ENCODE peak calls at places on chromosomes 4 and X, in seven cellular contexts. Y is tibial artery; C is CD8-positive, alpha-beta memory T cell; E is endothelial cell of umbilical vein; X is stimulated activated CD8-positive, alpha-beta memory T cell treated with anti-CD3 and anti-CD28 coated beads, Interleukin-15, amount 100 ng/mL, for 24 hours; L is OCI-M1; F is stimulated activated CD4-positive, alpha-beta T cell treated with anti-CD3 and anti-CD28 coated beads, Interleukin-12 subunit alpha, Interleukin-12 subunit beta, amount 100 ng/mL, for 24 hours. M is an unnamed sample.

GRCh38 chr4:36551697-36552214 is 270.3 kb downstream of the DTHD1 start:
- DNase-seq in F (no peak), E (no peak), X (no peak), L (no peak), C (peak), Y (no peak), M (no peak)

GRCh38 chr4:159308571-159309340 is 205.9 kb downstream of the RAPGEF2 start:
- DNase-seq in C (no peak), E (peak), X (no peak), L (no peak), Y (no peak), F (no peak), M (no peak)

GRCh38 chr4:107006218-107006617 is 29.9 kb downstream of the DKK2 start:
- DNase-seq in Y (no peak), E (no peak), C (no peak), X (no peak), F (no peak), L (no peak), M (no peak)

GRCh38 chr4:8381814-8382581 is 58.5 kb downstream of the ACOX3 start:
- DNase-seq in Y (no peak), E (no peak), C (no peak), F (no peak), X (no peak), L (no peak), M (no peak)

GRCh38 chr4:4759883-4760282 is 99.6 kb upstream of the MSX1 start:
- DNase-seq in L (no peak), E (no peak), F (no peak), C (no peak), Y (no peak), X (no peak), M (no peak)

GRCh38 chr4:159540501-159540900 is 437.6 kb downstream of the RAPGEF2 start:
- DNase-seq in L (no peak), Y (no peak), F (no peak), C (no peak), E (no peak), X (no peak), M (peak)

GRCh38 chr4:15695240-15695699 is 7.6 kb upstream of the BST1 start:
- DNase-seq in C (no peak), X (no peak), F (no peak), E (peak), Y (no peak), L (no peak), M (no peak)

GRCh38 chr4:153950100-153950979 is 161.5 kb upstream of the SFRP2 start:
- DNase-seq in L (peak), Y (no peak), C (peak), X (no peak), E (no peak), F (no peak), M (no peak)

GRCh38 chrX:134622813-134623185 is 35.5 kb downstream of the PLAC1 start:
- DNase-seq in L (no peak), Y (no peak), C (no peak), E (no peak), F (no peak), X (no peak), M (no peak)

GRCh38 chrX:68196939-68197791 is 236.1 kb downstream of the OPHN1 start:
- DNase-seq in Y (no peak), X (no peak), L (peak), E (peak), F (peak), C (peak), M (no peak)

GRCh38 chrX:3545901-3546300 is 167.5 kb downstream of the PRKX start:
- DNase-seq in Y (no peak), F (no peak), C (no peak), L (no peak), X (no peak), E (no peak), M (no peak)

GRCh38 chrX:152912121-152912520 is 14.3 kb downstream of the ZNF185 start:
- DNase-seq in E (no peak), C (no peak), F (no peak), L (peak), X (no peak), Y (no peak), M (no peak)

GRCh38 chrX:2423293-2423692 is 77.5 kb downstream of the DHRSX start:
- DNase-seq in L (no peak), C (no peak), Y (no peak), X (no peak), E (no peak), F (no peak), M (no peak)

GRCh38 chr4:75630174-75630931 is at the start of gene CDKL2:
- DNase-seq in E (peak), L (no peak), F (peak), C (peak), Y (peak), X (peak), M (peak)

GRCh38 chr4:7303561-7303960 is 111.2 kb downstream of the SORCS2 start:
- DNase-seq in X (no peak), F (no peak), Y (no peak), L (no peak), C (no peak), E (no peak), M (no peak)

GRCh38 chrX:37796805-37797204 is 16.9 kb downstream of the CYBB start:
- DNase-seq in C (no peak), E (no peak), F (no peak), X (no peak), L (peak), Y (peak), M (no peak)

GRCh38 chr4:128483816-128484215 is 196.2 kb upstream of the PGRMC2 start:
- DNase-seq in X (no peak), Y (no peak), E (peak), F (no peak), L (no peak), C (no peak), M (no peak)

GRCh38 chrX:115900425-115900824 is 270.1 kb upstream of the AGTR2 start:
- DNase-seq in X (no peak), Y (no peak), C (no peak), E (no peak), L (no peak), F (no peak), M (no peak)

GRCh38 chr4:90486346-90486745 is 359.2 kb downstream of the CCSER1 start:
- DNase-seq in Y (no peak), C (no peak), F (no peak), L (no peak), E (no peak), X (no peak), M (no peak)

GRCh38 chr4:100557306-100557705 is 39.5 kb upstream of the EMCN start:
- DNase-seq in E (no peak), C (no peak), Y (no peak), F (no peak), L (no peak), X (no peak), M (no peak)

GRCh38 chrX:34555481-34555880 is 101.6 kb downstream of the TMEM47 start:
- DNase-seq in X (no peak), C (no peak), Y (no peak), L (no peak), E (no peak), F (no peak), M (no peak)

GRCh38 chr4:156290811-156291210 is 337.1 kb upstream of the CTSO start:
- DNase-seq in E (no peak), Y (no peak), C (no peak), F (no peak), X (no peak), L (no peak), M (no peak)

GRCh38 chr4:52051213-52051614 is at the start of gene SPATA18:
- DNase-seq in C (no peak), L (no peak), E (no peak), X (no peak), Y (no peak), F (no peak), M (peak)

GRCh38 chr4:112119358-112119783 is 25.9 kb upstream of the FAM241A start:
- DNase-seq in Y (no peak), L (no peak), X (no peak), C (no peak), E (no peak), F (no peak), M (no peak)

GRCh38 chrX:153763989-153764755 is at the start of gene PLXNB3:
- DNase-seq in C (peak), E (peak), X (peak), L (peak), Y (peak), F (peak), M (peak)

GRCh38 chr4:74671074-74671698 is 123.1 kb downstream of the BTC start:
- DNase-seq in C (peak), Y (no peak), L (peak), E (peak), F (no peak), X (no peak), M (peak)

GRCh38 chr4:32544846-32545245 is 1824.7 kb downstream of the PCDH7 start:
- DNase-seq in Y (no peak), X (no peak), C (no peak), E (no peak), F (no peak), L (no peak), M (no peak)

GRCh38 chr4:21765810-21766407 is 182.7 kb downstream of the KCNIP4 start:
- DNase-seq in F (no peak), X (no peak), E (peak), L (peak), Y (no peak), C (peak), M (peak)

GRCh38 chr4:7765676-7766075 is 174.0 kb downstream of the AFAP1 start:
- DNase-seq in X (no peak), Y (peak), C (no peak), F (no peak), E (no peak), L (no peak), M (no peak)

GRCh38 chr4:56622176-56622575 is 58.9 kb downstream of the HOPX start:
- DNase-seq in L (no peak), C (no peak), E (no peak), X (no peak), F (no peak), Y (no peak), M (no peak)

GRCh38 chr4:16583764-16584163 is 314.7 kb downstream of the LDB2 start:
- DNase-seq in L (no peak), C (no peak), X (no peak), E (no peak), Y (no peak), F (no peak), M (no peak)

GRCh38 chrX:131607796-131608369 is 64.0 kb downstream of the OR13H1 start:
- DNase-seq in F (no peak), X (no peak), L (no peak), Y (no peak), E (no peak), C (no peak), M (no peak)

GRCh38 chrX:41445171-41445570 is 2.0 kb upstream of the NYX start:
- DNase-seq in E (no peak), L (no peak), X (no peak), F (no peak), C (no peak), Y (no peak), M (no peak)

GRCh38 chr4:178681871-178682270 is 1239.6 kb upstream of the AGA start:
- DNase-seq in F (no peak), C (no peak), E (no peak), X (no peak), L (peak), Y (no peak), M (no peak)

GRCh38 chr4:165207431-165208321 is at the start of gene KLHL2:
- DNase-seq in E (peak), Y (peak), C (peak), L (peak), F (peak), X (peak), M (no peak)

GRCh38 chr4:80197601-80198444 is 520 bp downstream of the PRDM8 start:
- DNase-seq in C (no peak), F (no peak), E (peak), Y (no peak), X (no peak), L (peak), M (peak)

M was measured in H1.